ENCODE peak calls at places on chromosomes 13 and 19, in five cellular contexts. W, E, O, G and Y are unnamed samples.

GRCh38 chr19:19211499-19212432 is at the start of gene NCAN:
- DNase-seq in G (no peak), E (peak), O (no peak), W (no peak), Y (no peak)

GRCh38 chr13:33744589-33745369 is 73.2 kb upstream of the RFC3 start:
- DNase-seq in G (no peak), E (no peak), O (no peak), W (no peak), Y (no peak)

GRCh38 chr19:17337675-17338439 is 504 bp downstream of the GTPBP3 start:
- DNase-seq in E (peak), W (no peak), G (no peak), O (no peak), Y (peak)

GRCh38 chr19:23905771-23906170 is 8.9 kb upstream of the ZNF726 start:
- DNase-seq in E (no peak), O (no peak), G (no peak), W (no peak), Y (no peak)

GRCh38 chr19:31574251-31574973 is 225.2 kb upstream of the TSHZ3 start:
- DNase-seq in O (no peak), W (peak), G (no peak), E (no peak), Y (no peak)

GRCh38 chr13:23350009-23350408 is 83.5 kb downstream of the SACS start:
- DNase-seq in E (no peak), W (no peak), G (peak), O (no peak), Y (no peak)

GRCh38 chr19:47729799-47730520 is 15.4 kb upstream of the NOP53 start:
- DNase-seq in G (peak), O (peak), E (peak), W (peak), Y (peak)

GRCh38 chr19:31278555-31279435 is 70.4 kb downstream of the TSHZ3 start:
- DNase-seq in O (no peak), W (no peak), E (no peak), G (no peak), Y (no peak)

GRCh38 chr19:10921909-10922637 is 6.4 kb downstream of the YIPF2 start:
- DNase-seq in G (no peak), W (no peak), E (no peak), O (no peak), Y (no peak)

GRCh38 chr19:28393574-28394336 is 819.2 kb downstream of the UQCRFS1 start:
- DNase-seq in W (no peak), E (no peak), O (no peak), G (no peak), Y (no peak)

GRCh38 chr19:17755977-17756670 is 4.8 kb downstream of the FCHO1 start:
- DNase-seq in G (no peak), W (no peak), E (peak), O (no peak), Y (peak)

GRCh38 chr13:33169273-33169980 is 116.1 kb downstream of the STARD13 start:
- DNase-seq in E (no peak), W (no peak), G (peak), O (no peak), Y (no peak)

GRCh38 chr19:12202250-12202649 is 39.4 kb downstream of the ZNF136 start:
- DNase-seq in W (peak), E (no peak), G (no peak), O (peak), Y (peak)

GRCh38 chr19:813359-814107 is 8.2 kb downstream of the PLPPR3 start:
- DNase-seq in O (peak), E (peak), G (no peak), W (no peak), Y (no peak)

GRCh38 chr19:42606660-42607351 is 12.1 kb upstream of the CEACAM8 start:
- DNase-seq in W (no peak), E (peak), O (peak), G (peak), Y (peak)

GRCh38 chr13:94548382-94549240 is 47.3 kb downstream of the TGDS start:
- DNase-seq in E (no peak), W (peak), O (peak), G (no peak), Y (peak)

GRCh38 chr19:49362048-49362925 is at the start of gene TEAD2:
- DNase-seq in G (peak), O (peak), W (peak), E (peak), Y (no peak)

GRCh38 chr19:17496337-17496997 is 15.0 kb upstream of the PGLS start:
- DNase-seq in G (peak), W (peak), O (peak), E (peak), Y (peak)

GRCh38 chr19:8054169-8054568 is 1.6 kb downstream of the CCL25 start:
- DNase-seq in O (peak), G (no peak), W (no peak), E (no peak), Y (no peak)

GRCh38 chr19:33941133-33941532 is 144.5 kb downstream of the KCTD15 start:
- DNase-seq in E (no peak), W (no peak), G (no peak), O (no peak), Y (no peak)

GRCh38 chr13:20772401-20773131 is 1.2 kb downstream of the EEF1AKMT1 start:
- DNase-seq in W (no peak), E (no peak), O (no peak), G (no peak), Y (peak)

GRCh38 chr13:33126909-33127607 is 110.8 kb downstream of the KL start:
- DNase-seq in W (no peak), O (peak), E (no peak), G (peak), Y (no peak)

GRCh38 chr13:50390503-50391248 is 375.4 kb downstream of the KCNRG start:
- DNase-seq in O (no peak), G (peak), E (no peak), W (no peak), Y (no peak)

GRCh38 chr13:51778407-51778806 is 25.6 kb downstream of the DHRS12 start:
- DNase-seq in G (no peak), W (peak), E (no peak), O (no peak), Y (no peak)

GRCh38 chr13:82698941-82699340 is 1183.3 kb downstream of the SLITRK1 start:
- DNase-seq in W (no peak), O (no peak), G (no peak), E (no peak), Y (no peak)

GRCh38 chr13:95643814-95644598 is 500 bp downstream of the DZIP1 start:
- DNase-seq in E (no peak), G (peak), W (no peak), O (no peak), Y (peak)

GRCh38 chr13:26897706-26898550 is 137.3 kb upstream of the GPR12 start:
- DNase-seq in E (no peak), O (no peak), W (peak), G (no peak), Y (no peak)

GRCh38 chr13:24709186-24709913 is 29.1 kb downstream of the ATP12A start:
- DNase-seq in E (no peak), G (no peak), W (peak), O (no peak), Y (no peak)

GRCh38 chr13:36839981-36840380 is 21.0 kb downstream of the RFXAP start:
- DNase-seq in W (no peak), O (no peak), G (no peak), E (no peak), Y (no peak)

GRCh38 chr19:12494260-12494860 is 9.7 kb upstream of the ZNF709 start:
- DNase-seq in E (no peak), W (peak), G (no peak), O (no peak), Y (peak)

GRCh38 chr19:30135797-30136196 is 193.8 kb downstream of the URI1 start:
- DNase-seq in E (no peak), O (no peak), W (no peak), G (no peak), Y (no peak)

GRCh38 chr13:114087430-114087829 is 45.0 kb downstream of the RASA3 start:
- DNase-seq in O (no peak), W (peak), E (no peak), G (no peak), Y (no peak)

GRCh38 chr19:15448778-15449619 is 757 bp downstream of the WIZ start:
- DNase-seq in E (peak), G (peak), W (no peak), O (no peak), Y (no peak)

GRCh38 chr13:27600712-27601111 is 19.6 kb downstream of the LNX2 start:
- DNase-seq in G (no peak), O (no peak), W (no peak), E (no peak), Y (peak)

GRCh38 chr13:62294210-62294609 is 878.6 kb upstream of the PCDH20 start:
- DNase-seq in E (no peak), O (no peak), G (no peak), W (no peak), Y (no peak)

GRCh38 chr13:50526771-50527567 is 316.5 kb downstream of the DLEU7 start:
- DNase-seq in W (no peak), G (no peak), O (no peak), E (no peak), Y (peak)

GRCh38 chr19:45323671-45324081 is 1.0 kb upstream of the CKM start:
- DNase-seq in O (peak), G (no peak), W (no peak), E (peak), Y (no peak)

DNA sequence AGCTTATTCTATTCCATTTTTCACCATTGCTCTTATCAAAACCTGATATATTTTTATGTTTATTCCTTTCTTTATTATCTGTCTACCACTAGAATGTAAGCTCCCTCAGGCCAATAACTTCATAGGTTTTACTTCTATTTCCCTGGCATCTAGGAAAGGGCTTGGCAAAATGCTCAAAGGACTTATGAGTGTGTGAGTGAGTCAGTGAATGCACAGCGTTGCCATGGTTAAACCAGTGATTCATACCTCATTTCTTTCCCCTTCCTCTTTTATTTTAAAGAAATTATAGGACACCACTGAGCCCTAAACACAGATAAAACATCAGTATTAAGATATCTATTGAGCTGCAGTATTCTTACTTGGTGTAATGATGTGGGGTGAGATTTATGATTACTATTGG is 162.1 kb downstream of the GPC6 start:
- DNase-seq in O (no peak), W (no peak), G (no peak), E (no peak), Y (no peak)
- TF ChIP-seq POLR2A in O (no peak), W (no peak), G (no peak), E (no peak), Y (no peak)

GRCh38 chr13:102185375-102185984 is 216.4 kb downstream of the FGF14 start:
- DNase-seq in W (no peak), O (no peak), E (no peak), G (no peak), Y (no peak)

GRCh38 chr13:102182170-102182569 is 219.7 kb downstream of the FGF14 start:
- DNase-seq in E (no peak), W (no peak), O (no peak), G (no peak), Y (no peak)

GRCh38 chr13:102187313-102187712 is 214.5 kb downstream of the FGF14 start:
- DNase-seq in E (no peak), W (no peak), O (no peak), G (no peak), Y (no peak)

GRCh38 chr13:102183509-102184182 is 218.2 kb downstream of the FGF14 start:
- DNase-seq in E (no peak), G (no peak), O (no peak), W (no peak), Y (no peak)
- TF ChIP-seq POLR2A in E (no peak), G (no peak), O (no peak), W (no peak), Y (no peak)

GRCh38 chr19:13861714-13862531 is 15.0 kb upstream of the NANOS3 start:
- DNase-seq in G (peak), O (peak), E (peak), W (peak), Y (peak)
- TF ChIP-seq POLR2A in G (no peak), O (peak), E (peak), W (no peak), Y (peak)

GRCh38 chr13:30685320-30685859 is 50.0 kb upstream of the ALOX5AP start:
- DNase-seq in E (no peak), O (no peak), W (no peak), G (no peak), Y (no peak)

GRCh38 chr13:30685987-30686386 is 49.4 kb upstream of the ALOX5AP start:
- DNase-seq in G (no peak), W (no peak), O (no peak), E (no peak), Y (no peak)

GRCh38 chr13:30692108-30692507 is 43.2 kb upstream of the ALOX5AP start:
- DNase-seq in W (no peak), G (no peak), O (no peak), E (no peak), Y (no peak)

GRCh38 chr13:30689752-30690151 is 45.6 kb upstream of the ALOX5AP start:
- DNase-seq in W (no peak), E (no peak), G (no peak), O (no peak), Y (no peak)

DNA sequence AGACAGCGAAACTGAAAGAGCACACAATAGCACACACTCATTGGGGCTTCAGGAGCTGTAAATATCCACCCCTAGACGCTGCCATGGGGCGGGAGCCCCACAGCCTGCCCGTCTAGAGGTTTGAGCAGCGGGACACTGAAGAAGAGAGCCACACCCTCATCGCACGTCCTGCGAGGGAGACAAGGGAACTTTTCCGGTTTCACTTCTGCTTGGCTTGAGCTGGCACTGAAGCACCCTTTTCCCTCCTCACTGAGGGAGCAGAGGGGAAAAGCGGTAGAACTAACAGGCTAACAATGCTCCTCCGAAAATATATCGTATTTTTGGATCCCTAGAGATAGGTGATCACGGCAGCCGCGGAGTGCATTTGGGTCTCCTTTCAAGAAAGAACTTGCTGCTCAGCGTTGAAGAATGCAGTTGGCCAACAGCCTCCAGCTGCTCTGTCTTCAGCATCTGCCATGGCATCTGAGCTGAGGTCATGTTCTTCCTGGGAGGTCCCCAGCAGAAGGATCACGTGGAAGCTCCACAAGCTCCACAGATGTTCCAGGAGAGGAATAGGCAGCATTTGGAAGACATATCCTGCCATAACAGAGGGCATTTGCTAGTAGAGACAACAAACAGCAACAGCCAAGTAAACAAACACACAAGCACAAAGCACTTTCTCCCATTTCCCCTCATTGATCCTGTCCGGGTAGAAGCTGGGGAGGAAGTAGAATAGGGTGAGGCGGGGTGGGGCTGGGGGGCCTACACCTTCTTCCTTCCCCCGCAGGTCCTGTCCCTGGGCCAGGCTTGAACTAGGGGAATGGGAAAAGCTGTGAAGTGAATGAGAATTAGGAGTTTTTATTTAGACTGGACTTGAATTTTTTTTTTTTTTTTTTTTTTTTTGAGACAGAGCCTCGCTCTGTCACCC is 44.8 kb upstream of the ALOX5AP start:
- DNase-seq in O (peak), G (no peak), W (peak), E (no peak), Y (peak)
- TF ChIP-seq POLR2A in O (no peak), G (no peak), W (no peak), E (no peak), Y (no peak)

DNA sequence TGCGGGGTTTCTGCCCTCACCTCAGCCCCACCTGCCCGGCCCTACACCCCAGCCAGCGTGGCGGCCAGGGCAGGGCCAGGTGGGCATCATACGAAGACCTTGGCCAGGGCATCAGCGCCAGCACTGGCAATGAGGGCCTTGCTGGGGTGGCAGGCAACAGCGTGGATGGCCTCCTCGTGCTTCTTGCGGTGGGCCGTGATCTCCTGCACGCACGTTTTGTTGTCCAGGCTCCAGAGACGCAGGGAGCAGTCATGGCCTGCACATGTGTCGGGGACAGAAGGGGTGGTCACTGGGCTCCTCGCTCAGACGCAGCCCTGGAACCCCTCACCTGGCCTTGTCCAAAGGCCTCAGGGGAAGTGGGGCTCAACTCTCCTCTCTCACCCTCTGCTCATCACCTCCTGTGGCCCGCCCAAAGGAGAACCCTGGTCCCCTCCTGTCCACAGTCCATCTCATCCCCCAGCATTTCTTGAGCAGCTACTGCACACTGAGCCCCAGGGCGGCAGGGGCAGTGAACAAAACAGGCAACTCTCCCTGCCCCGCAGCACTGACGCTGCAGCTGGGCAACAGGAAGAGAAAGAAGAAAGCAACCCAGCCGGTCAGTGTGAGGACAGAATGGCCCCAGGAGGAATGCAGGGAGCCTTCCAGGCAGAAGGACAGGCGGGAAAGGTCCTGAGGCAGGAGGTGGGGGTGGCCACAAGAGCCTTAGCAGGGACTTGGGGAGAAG is 3.8 kb upstream of the PRKD2 start:
- DNase-seq in W (no peak), O (no peak), E (no peak), G (no peak), Y (no peak)
- TF ChIP-seq POLR2A in W (no peak), O (no peak), E (no peak), G (no peak), Y (no peak)

GRCh38 chr19:5828661-5829566 is 10.6 kb downstream of the FUT6 start:
- DNase-seq in W (no peak), E (peak), O (peak), G (peak), Y (peak)
- TF ChIP-seq POLR2A in W (no peak), E (no peak), O (no peak), G (no peak), Y (no peak)

GRCh38 chr13:100100115-100100879 is 11.4 kb downstream of the PCCA start:
- DNase-seq in W (no peak), O (no peak), E (no peak), G (peak), Y (no peak)
- TF ChIP-seq POLR2A in W (no peak), O (no peak), E (no peak), G (no peak), Y (no peak)

GRCh38 chr19:21084343-21084742 is 2.3 kb downstream of the ZNF714 start:
- DNase-seq in E (no peak), O (no peak), W (no peak), G (no peak), Y (no peak)

GRCh38 chr19:21087871-21088270 is 5.9 kb downstream of the ZNF714 start:
- DNase-seq in O (no peak), E (no peak), G (no peak), W (no peak), Y (no peak)

DNA sequence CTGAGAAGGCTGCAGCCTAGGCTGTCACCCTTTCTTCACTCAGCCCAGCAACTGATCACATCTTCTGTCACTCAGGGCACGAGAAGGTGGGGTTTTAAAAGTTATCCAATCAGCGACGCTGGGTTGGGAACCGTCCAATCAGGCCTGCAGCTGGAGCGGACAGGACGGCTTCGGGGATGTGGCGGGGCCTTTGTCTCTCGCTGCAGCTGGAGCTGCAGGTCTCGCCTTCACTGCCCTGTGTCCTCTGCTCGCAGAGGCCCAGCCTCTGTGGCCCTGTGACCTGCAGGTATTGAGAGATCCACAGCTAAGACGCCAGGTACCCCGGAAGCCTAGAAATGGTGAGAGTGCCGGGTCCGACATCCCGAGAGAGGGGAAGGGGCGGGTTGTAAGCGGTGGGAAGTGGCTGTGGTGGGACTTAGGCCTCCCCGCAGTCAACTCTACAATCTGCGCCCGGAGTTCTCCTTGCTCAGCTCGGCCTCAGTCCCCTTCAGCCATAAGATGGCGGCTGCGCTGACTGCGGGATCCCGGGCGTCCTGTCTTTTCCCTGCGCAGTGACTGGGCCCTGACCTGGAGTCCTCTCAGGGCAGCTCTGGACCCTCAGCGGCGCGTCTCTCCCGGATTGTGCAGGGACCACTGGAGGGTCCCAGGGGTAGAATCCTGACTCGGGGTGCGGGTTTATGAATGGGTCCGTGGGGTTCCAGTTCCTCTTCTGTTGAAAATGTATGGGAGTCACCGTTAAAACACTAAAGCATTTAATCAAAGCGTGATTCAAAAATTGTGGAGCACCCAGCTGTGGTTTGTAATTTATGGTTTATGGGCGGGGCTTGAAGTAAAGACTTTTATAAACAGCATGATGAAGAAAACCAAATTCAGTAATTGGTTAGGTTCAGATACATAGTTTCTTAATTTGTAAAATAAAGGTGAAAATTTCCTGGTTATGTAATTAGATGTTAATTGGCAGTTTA is at the start of gene ZNF714:
- DNase-seq in O (peak), G (peak), W (peak), E (peak), Y (peak)
- TF ChIP-seq POLR2A in O (no peak), G (peak), W (no peak), E (peak), Y (peak)